ENCODE peak calls at places on chromosomes 11 and 22, in nine cellular contexts. R is HCT116, C is endothelial cell of umbilical vein, X is mammary epithelial cell, L is body of pancreas, I is left ventricle myocardium inferior, G is cardiac muscle cell, D is fibroblast of lung, W is Peyer's patch. E is an unnamed sample.

GRCh38 chr22:50218996-50219727 is 18.4 kb downstream of the SELENOO start:
- DNase-seq in R (peak), I (peak), W (peak), D (peak), L (peak), X (peak), G (peak), C (peak), E (peak)

GRCh38 chr22:21564411-21564810 is 3.1 kb upstream of the UBE2L3 start:
- DNase-seq in G (no peak), R (no peak), I (no peak), L (no peak), X (no peak), D (no peak), C (no peak), W (no peak), E (no peak)

GRCh38 chr11:65615950-65616574 is 486 bp downstream of the PCNX3 start:
- DNase-seq in I (peak), G (peak), W (no peak), R (no peak), C (no peak), L (no peak), X (peak), D (peak), E (no peak)

GRCh38 chr22:28484662-28485061 is 195.0 kb downstream of the TTC28 start:
- DNase-seq in W (no peak), X (no peak), G (no peak), C (no peak), D (no peak), R (no peak), L (no peak), I (no peak), E (no peak)

GRCh38 chr22:27919943-27920755 is 1.1 kb upstream of the PITPNB start:
- DNase-seq in R (no peak), W (peak), X (peak), C (peak), G (peak), D (peak), L (peak), I (no peak), E (no peak)

GRCh38 chr11:76147106-76147735 is 59.1 kb downstream of the WNT11 start:
- DNase-seq in L (no peak), C (no peak), R (no peak), G (no peak), X (no peak), I (no peak), D (no peak), W (peak), E (no peak)

GRCh38 chr22:46077669-46078099 is 72.6 kb upstream of the PPARA start:
- DNase-seq in G (no peak), R (no peak), C (no peak), L (peak), X (peak), D (no peak), W (peak), I (peak), E (no peak)

GRCh38 chr22:27137809-27138400 is 480.5 kb downstream of the MIAT start:
- DNase-seq in L (no peak), X (no peak), C (no peak), G (no peak), W (no peak), D (no peak), R (no peak), I (peak), E (no peak)

GRCh38 chr11:74676596-74676995 is 54.6 kb downstream of the CHRDL2 start:
- DNase-seq in D (no peak), X (no peak), G (no peak), R (no peak), W (no peak), L (no peak), C (no peak), I (no peak), E (no peak)

GRCh38 chr11:77081381-77081851 is 14.6 kb downstream of the CAPN5 start:
- DNase-seq in D (no peak), X (no peak), I (no peak), C (no peak), W (peak), L (peak), G (no peak), R (no peak), E (peak)

GRCh38 chr22:43356881-43357280 is 13.7 kb upstream of the SCUBE1 start:
- DNase-seq in W (no peak), R (no peak), L (no peak), C (no peak), D (no peak), I (no peak), X (no peak), G (peak), E (no peak)

GRCh38 chr11:112177610-112178009 is 2.3 kb downstream of the BCO2 start:
- DNase-seq in G (no peak), C (no peak), I (no peak), D (no peak), X (no peak), L (no peak), R (no peak), W (no peak), E (no peak)

GRCh38 chr11:27209562-27210005 is 153.4 kb downstream of the CCDC34 start:
- DNase-seq in R (peak), W (no peak), I (peak), C (peak), L (peak), G (peak), X (peak), D (peak), E (peak)

GRCh38 chr11:46711288-46711687 is 7.7 kb upstream of the F2 start:
- DNase-seq in I (no peak), W (no peak), X (no peak), D (peak), C (no peak), R (no peak), L (no peak), G (no peak), E (no peak)

GRCh38 chr22:20606041-20606783 is 98.8 kb downstream of the MED15 start:
- DNase-seq in C (peak), X (peak), W (peak), D (peak), G (peak), L (peak), R (peak), I (no peak), E (peak)

GRCh38 chr11:120431633-120432032 is 79.9 kb upstream of the GRIK4 start:
- DNase-seq in C (no peak), D (peak), W (no peak), L (no peak), X (no peak), R (peak), I (no peak), G (peak), E (no peak)

GRCh38 chr22:40021401-40022000 is 26.7 kb downstream of the FAM83F start:
- DNase-seq in I (no peak), X (no peak), G (no peak), C (no peak), W (no peak), R (no peak), D (no peak), L (no peak), E (no peak)

GRCh38 chr11:85961930-85962363 is 106.8 kb downstream of the CCDC83 start:
- DNase-seq in D (peak), X (peak), L (no peak), R (no peak), C (peak), G (peak), I (no peak), W (no peak), E (no peak)

GRCh38 chr11:74371269-74372039 is 26.8 kb downstream of the PGM2L1 start:
- DNase-seq in R (no peak), G (peak), I (no peak), D (peak), L (no peak), X (peak), W (no peak), C (peak), E (no peak)

GRCh38 chr11:46119053-46119351 is 2.3 kb downstream of the PHF21A start:
- DNase-seq in L (no peak), G (no peak), I (no peak), W (no peak), X (no peak), R (no peak), D (no peak), C (no peak), E (no peak)

GRCh38 chr11:19676508-19677379 is 35.9 kb upstream of the NAV2 start:
- DNase-seq in G (peak), R (no peak), I (no peak), W (no peak), D (no peak), L (no peak), C (peak), X (no peak), E (peak)

GRCh38 chr11:114058871-114059277 is 637 bp upstream of the ZBTB16 start:
- DNase-seq in C (no peak), I (peak), D (no peak), X (no peak), G (peak), R (no peak), L (peak), W (peak), E (no peak)

GRCh38 chr11:17389205-17389956 is 922 bp upstream of the KCNJ11 start:
- DNase-seq in X (peak), W (peak), I (peak), L (peak), G (peak), D (peak), C (peak), R (peak), E (peak)

GRCh38 chr11:129324533-129325175 is 51.0 kb upstream of the BARX2 start:
- DNase-seq in L (peak), X (no peak), W (peak), G (no peak), I (peak), C (no peak), D (peak), R (no peak), E (peak)

GRCh38 chr22:41915035-41915782 is at the start of gene SHISA8:
- DNase-seq in X (peak), D (no peak), C (peak), W (peak), R (no peak), L (peak), G (peak), I (peak), E (peak)

GRCh38 chr22:40817737-40818136 is 1.4 kb downstream of the SLC25A17 start:
- DNase-seq in C (no peak), W (no peak), G (no peak), R (no peak), D (no peak), X (no peak), I (no peak), L (no peak), E (no peak)

GRCh38 chr22:33884829-33885228 is 35.4 kb downstream of the LARGE1 start:
- DNase-seq in C (no peak), D (no peak), R (no peak), X (no peak), L (no peak), I (no peak), G (no peak), W (no peak), E (no peak)

GRCh38 chr22:36865346-36865745 is 4.5 kb downstream of the NCF4 start:
- DNase-seq in R (no peak), G (peak), C (no peak), I (no peak), X (peak), D (no peak), W (no peak), L (no peak), E (no peak)

GRCh38 chr11:2534131-2534956 is 89.5 kb downstream of the KCNQ1 start:
- DNase-seq in W (peak), G (no peak), X (peak), D (no peak), L (peak), C (no peak), R (peak), I (peak), E (no peak)

GRCh38 chr11:9210922-9211320 is 54.2 kb downstream of the DENND5A start:
- DNase-seq in C (no peak), X (peak), D (peak), G (peak), W (no peak), I (no peak), L (no peak), R (no peak), E (no peak)

GRCh38 chr11:27456140-27456801 is 16.3 kb downstream of the LGR4 start:
- DNase-seq in G (peak), C (peak), W (no peak), I (no peak), X (peak), L (no peak), D (no peak), R (no peak), E (no peak)

GRCh38 chr11:62069374-62069773 is 54.4 kb upstream of the INCENP start:
- DNase-seq in R (no peak), D (no peak), L (no peak), I (no peak), W (no peak), X (no peak), G (no peak), C (no peak), E (no peak)

GRCh38 chr11:66289548-66290331 is 797 bp upstream of the YIF1A start:
- DNase-seq in I (peak), R (no peak), D (no peak), X (no peak), W (peak), G (no peak), L (peak), C (no peak), E (peak)

GRCh38 chr11:134639586-134640330 is 227.7 kb upstream of the B3GAT1 start:
- DNase-seq in G (no peak), R (peak), I (no peak), W (peak), X (no peak), C (no peak), D (no peak), L (no peak), E (no peak)
- TF ChIP-seq CTCF in G (no peak), R (no peak), I (no peak), W (no peak), X (no peak), C (no peak), D (no peak), L (no peak), E (no peak)

GRCh38 chr11:35902961-35903360 is 40.9 kb upstream of the LDLRAD3 start:
- DNase-seq in W (no peak), L (no peak), I (no peak), C (no peak), X (no peak), G (no peak), D (no peak), R (no peak), E (no peak)
- H3K27ac ChIP-seq in W (no peak), L (no peak), I (no peak), C (no peak), X (no peak), G (no peak), D (no peak), R (no peak), E (no peak)

GRCh38 chr11:7057641-7058040 is 31.2 kb upstream of the RBMXL2 start:
- DNase-seq in R (no peak), C (no peak), I (no peak), D (no peak), G (peak), L (no peak), X (no peak), W (no peak), E (no peak)
- H3K4me3 ChIP-seq in R (no peak), C (no peak), I (no peak), D (no peak), G (no peak), L (no peak), X (no peak), W (no peak), E (no peak)

DNA sequence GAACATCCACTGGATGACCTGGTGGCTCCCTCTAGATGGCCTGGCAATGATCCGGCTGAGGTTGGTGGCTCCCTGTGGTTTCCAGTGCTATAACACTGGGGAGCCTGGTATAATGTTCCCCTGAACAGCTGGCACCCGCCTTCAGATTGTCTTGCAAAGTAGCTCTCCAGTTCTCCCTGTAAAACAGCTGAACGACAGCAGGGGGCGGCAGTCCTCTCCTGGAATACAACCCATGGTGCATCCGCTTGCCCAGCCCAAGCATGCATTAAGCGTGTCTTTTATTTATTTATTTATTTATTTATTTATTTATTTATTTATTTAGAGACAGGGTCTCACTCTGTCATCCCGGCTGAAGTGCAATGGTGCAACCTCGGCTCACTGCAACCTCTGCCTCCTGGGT is 258.9 kb downstream of the BUD13 start:
- DNase-seq in L (no peak), X (no peak), D (peak), R (peak), W (peak), G (peak), C (peak), I (peak), E (peak)
- TF ChIP-seq CTCF in L (peak), X (peak), D (no peak), R (peak), W (peak), G (peak), C (peak), I (peak), E (peak)

GRCh38 chr22:23075525-23076216 is 5.4 kb downstream of the GNAZ start:
- DNase-seq in W (peak), I (no peak), R (no peak), D (no peak), L (no peak), X (no peak), G (no peak), C (no peak), E (no peak)
- H3K27ac ChIP-seq in W (no peak), I (no peak), R (no peak), D (no peak), L (no peak), X (no peak), G (no peak), C (no peak), E (no peak)

DNA sequence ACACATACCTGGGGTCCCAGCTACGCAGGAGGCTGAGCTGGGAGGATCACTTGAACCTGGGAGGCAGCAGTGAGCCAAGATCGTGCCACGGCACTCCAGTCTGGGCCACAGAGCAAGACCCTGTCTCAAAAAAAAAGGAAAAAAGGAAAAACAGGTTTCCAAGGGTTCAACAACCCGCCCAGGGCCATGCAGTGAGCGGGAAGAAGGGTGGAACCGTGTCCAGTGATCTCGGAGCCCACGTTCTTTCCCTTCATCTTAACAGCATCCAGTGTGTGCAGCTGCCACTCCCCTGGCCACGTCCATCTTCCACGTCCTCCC is 14.9 kb upstream of the LRP5 start:
- DNase-seq in I (no peak), X (no peak), C (no peak), W (no peak), R (no peak), D (no peak), L (no peak), G (no peak), E (no peak)
- H3K4me3 ChIP-seq in I (peak), X (no peak), C (no peak), W (no peak), R (no peak), D (no peak), L (no peak), G (no peak), E (peak)

GRCh38 chr22:35726933-35727332 is 9.3 kb downstream of the APOL5 start:
- DNase-seq in C (no peak), L (no peak), W (no peak), G (no peak), I (no peak), R (no peak), D (no peak), X (no peak), E (no peak)

GRCh38 chr22:35726398-35726797 is 8.7 kb downstream of the APOL5 start:
- DNase-seq in G (no peak), W (no peak), X (no peak), R (no peak), I (no peak), C (no peak), L (no peak), D (no peak), E (no peak)

GRCh38 chr22:35729309-35729698 is 11.6 kb downstream of the APOL5 start:
- DNase-seq in I (no peak), W (no peak), D (no peak), L (no peak), C (no peak), R (no peak), G (no peak), X (no peak), E (no peak)

GRCh38 chr22:35728639-35729308 is 11.1 kb downstream of the APOL5 start:
- DNase-seq in G (no peak), C (no peak), L (peak), X (peak), D (no peak), R (no peak), I (no peak), W (peak), E (no peak)

DNA sequence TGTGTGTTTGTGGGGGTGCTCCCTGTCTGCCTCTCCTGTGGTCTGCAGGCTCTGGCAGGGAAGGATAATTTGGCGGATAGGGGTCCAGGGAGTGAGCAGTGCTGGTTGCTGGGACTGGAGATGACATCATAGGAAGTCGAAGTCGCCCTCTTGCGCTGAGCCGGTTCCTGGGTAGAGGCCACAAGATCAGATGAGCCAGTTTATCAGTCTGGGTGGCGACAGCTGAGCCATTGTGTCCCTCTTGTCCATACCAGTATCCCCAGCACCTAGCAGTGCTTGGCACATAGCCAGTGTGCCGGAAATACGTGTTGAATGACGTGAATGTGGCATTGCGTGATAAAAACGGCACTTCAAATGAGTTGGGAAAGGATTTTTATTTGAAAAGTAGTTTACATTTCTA is 9.8 kb downstream of the APOL5 start:
- DNase-seq in I (no peak), L (no peak), R (no peak), X (no peak), D (peak), W (no peak), G (peak), C (no peak), E (no peak)
- TF ChIP-seq CTCF in I (no peak), L (no peak), R (no peak), X (no peak), D (no peak), W (no peak), G (peak), C (no peak), E (no peak)

GRCh38 chr11:30426781-30427180 is 103.9 kb downstream of the ARL14EP start:
- DNase-seq in R (no peak), X (no peak), D (no peak), G (no peak), W (no peak), L (no peak), I (no peak), C (no peak), E (no peak)

GRCh38 chr11:30422828-30423648 is 100.1 kb downstream of the ARL14EP start:
- DNase-seq in W (no peak), C (no peak), G (no peak), D (no peak), X (no peak), R (no peak), L (peak), I (no peak), E (no peak)

GRCh38 chr11:30424336-30424735 is 101.4 kb downstream of the ARL14EP start:
- DNase-seq in R (no peak), C (no peak), I (peak), L (no peak), D (no peak), G (no peak), X (no peak), W (no peak), E (peak)

GRCh38 chr11:30423886-30424285 is 101.0 kb downstream of the ARL14EP start:
- DNase-seq in G (no peak), C (no peak), L (no peak), W (no peak), R (no peak), D (no peak), X (no peak), I (no peak), E (no peak)

DNA sequence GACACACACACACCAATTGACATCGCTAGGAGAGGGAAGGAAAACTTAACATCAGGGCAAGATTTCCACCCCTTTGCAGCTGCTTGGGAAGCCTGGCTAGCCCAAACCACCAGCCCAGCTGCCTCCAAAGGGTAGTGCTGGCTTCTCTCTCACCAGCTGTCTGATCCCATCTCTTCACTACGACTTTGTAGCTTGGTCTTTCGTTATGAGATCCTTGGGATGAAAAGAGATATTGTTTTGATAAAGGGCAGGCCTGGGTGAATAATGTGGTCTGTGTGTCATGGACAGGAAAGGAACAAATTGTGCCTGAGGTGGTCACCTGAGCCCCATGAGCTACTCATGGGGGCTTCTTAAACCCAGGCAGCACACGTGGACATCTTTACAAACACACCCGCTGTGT is 101.9 kb downstream of the ARL14EP start:
- DNase-seq in R (no peak), W (no peak), G (no peak), D (no peak), C (no peak), L (no peak), I (no peak), X (no peak), E (no peak)
- H3K27ac ChIP-seq in R (no peak), W (no peak), G (peak), D (no peak), C (no peak), L (peak), I (peak), X (no peak), E (peak)

GRCh38 chr11:123458501-123458900 is 28.4 kb downstream of the GRAMD1B start:
- DNase-seq in X (no peak), W (no peak), C (no peak), R (no peak), D (no peak), L (no peak), I (no peak), G (no peak), E (no peak)
- H3K4me3 ChIP-seq in X (no peak), W (no peak), C (no peak), R (no peak), D (no peak), L (no peak), I (no peak), G (no peak), E (no peak)

E was measured in heart right ventricle.